ENCODE peak calls at places on chromosome X, in five cellular contexts. One of them, this sample, is unnamed.

GRCh38 chrX:110432066-110432465 is 73.4 kb downstream of the RTL9 start:
- DNase-seq in NCI-H146: no peak
- DNase-seq in NCI-H510A: no peak
- DNase-seq in HL-60: no peak
- DNase-seq in NCI-H1417: no peak
- DNase-seq in this sample: no peak

GRCh38 chrX:119407681-119408080 is 8.5 kb downstream of the SLC25A43 start:
- DNase-seq in NCI-H146: no peak
- DNase-seq in NCI-H510A: no peak
- DNase-seq in HL-60: no peak
- DNase-seq in NCI-H1417: no peak
- DNase-seq in this sample: no peak

GRCh38 chrX:96387801-96388200 is 296.8 kb upstream of the DIAPH2 start:
- DNase-seq in NCI-H146: no peak
- DNase-seq in NCI-H510A: no peak
- DNase-seq in HL-60: no peak
- DNase-seq in NCI-H1417: no peak
- DNase-seq in this sample: no peak

GRCh38 chrX:129842510-129843208 is 1.0 kb downstream of the ZDHHC9 start:
- DNase-seq in NCI-H146: peak; percentile 33
- DNase-seq in NCI-H510A: no peak
- DNase-seq in HL-60: no peak
- DNase-seq in NCI-H1417: peak; percentile 11
- DNase-seq in this sample: peak; percentile 41

GRCh38 chrX:70960728-70961127 is 29.8 kb upstream of the SLC7A3 start:
- DNase-seq in NCI-H146: no peak
- DNase-seq in NCI-H510A: no peak
- DNase-seq in HL-60: no peak
- DNase-seq in NCI-H1417: no peak
- DNase-seq in this sample: no peak

GRCh38 chrX:386239-386767 is 404 bp downstream of the PPP2R3B start:
- DNase-seq in NCI-H146: no peak
- DNase-seq in NCI-H510A: no peak
- DNase-seq in HL-60: no peak
- DNase-seq in NCI-H1417: no peak
- DNase-seq in this sample: no peak

GRCh38 chrX:85375333-85375738 is 4.1 kb downstream of the POF1B start:
- DNase-seq in NCI-H146: peak; percentile 70
- DNase-seq in NCI-H510A: no peak
- DNase-seq in HL-60: no peak
- DNase-seq in NCI-H1417: no peak
- DNase-seq in this sample: peak; percentile 72

GRCh38 chrX:133922390-133922772 is 63.0 kb downstream of the GPC3 start:
- DNase-seq in NCI-H146: no peak
- DNase-seq in NCI-H510A: no peak
- DNase-seq in HL-60: no peak
- DNase-seq in NCI-H1417: no peak
- DNase-seq in this sample: no peak

GRCh38 chrX:40175416-40176255 is 77.9 kb upstream of the BCOR start:
- DNase-seq in NCI-H146: peak; percentile 79
- DNase-seq in NCI-H510A: peak; percentile 60
- DNase-seq in HL-60: peak; percentile 83
- DNase-seq in NCI-H1417: peak; percentile 56
- DNase-seq in this sample: peak; percentile 54

GRCh38 chrX:56788229-56788628 is 59.2 kb downstream of the NBDY start:
- DNase-seq in NCI-H146: no peak
- DNase-seq in NCI-H510A: no peak
- DNase-seq in HL-60: no peak
- DNase-seq in NCI-H1417: no peak
- DNase-seq in this sample: no peak

GRCh38 chrX:119502727-119503483 is 34.7 kb downstream of the SLC25A5 start:
- DNase-seq in NCI-H146: no peak
- DNase-seq in NCI-H510A: peak; percentile 29
- DNase-seq in HL-60: no peak
- DNase-seq in NCI-H1417: peak; percentile 48
- DNase-seq in this sample: peak; percentile 82

GRCh38 chrX:47030339-47030738 is 47.9 kb upstream of the RGN start:
- DNase-seq in NCI-H146: peak; percentile 42
- DNase-seq in NCI-H510A: no peak
- DNase-seq in HL-60: no peak
- DNase-seq in NCI-H1417: peak; percentile 35
- DNase-seq in this sample: peak; percentile 3

GRCh38 chrX:140733766-140734342 is 24.3 kb downstream of the LINC00632 start:
- DNase-seq in NCI-H146: peak; percentile 11
- DNase-seq in NCI-H510A: no peak
- DNase-seq in HL-60: peak; percentile 25
- DNase-seq in NCI-H1417: peak; percentile 9
- DNase-seq in this sample: peak; percentile 23

GRCh38 chrX:6448003-6448402 is 86.9 kb downstream of the VCX3A start:
- DNase-seq in NCI-H146: no peak
- DNase-seq in NCI-H510A: no peak
- DNase-seq in HL-60: no peak
- DNase-seq in NCI-H1417: no peak
- DNase-seq in this sample: no peak

This sample was measured in DMS153.